ENCODE peak calls at places on chromosomes 2 and 18, in four cellular contexts. H is right lobe of liver; M is tibial nerve; J is CD8-positive, alpha-beta memory T cell. N is an unnamed sample.
A peak's percentile ranks its signal among the peaks of the same experiment; 100 is the strongest.

GRCh38 chr2:65916177-65916576 is 483.8 kb upstream of the SPRED2 start:
- DNase-seq in H (no peak), M (no peak), J (no peak), N (no peak)

GRCh38 chr2:230160112-230160660 is 59.6 kb downstream of the SP110 start:
- DNase-seq in H (peak; percentile 53), M (no peak), J (no peak), N (peak; percentile 77)

GRCh38 chr2:234191819-234192407 is 141.4 kb downstream of the SPP2 start:
- DNase-seq in H (no peak), M (no peak), J (no peak), N (no peak)

GRCh38 chr2:6237261-6237660 is 545.1 kb downstream of the SOX11 start:
- DNase-seq in H (no peak), M (no peak), J (no peak), N (no peak)

GRCh38 chr2:160222546-160223281 is 22.6 kb upstream of the ITGB6 start:
- DNase-seq in H (no peak), M (no peak), J (no peak), N (no peak)

GRCh38 chr2:226282151-226282550 is 517.5 kb downstream of the IRS1 start:
- DNase-seq in H (no peak), M (no peak), J (no peak), N (no peak)

GRCh38 chr2:191352536-191352935 is 107.3 kb downstream of the MYO1B start:
- DNase-seq in H (no peak), M (no peak), J (no peak), N (peak; percentile 56)

GRCh38 chr18:27599202-27599829 is 414.2 kb upstream of the CHST9 start:
- DNase-seq in H (peak; percentile 31), M (no peak), J (no peak), N (no peak)

GRCh38 chr18:57997820-57998219 is 46.2 kb upstream of the NEDD4L start:
- DNase-seq in H (no peak), M (no peak), J (no peak), N (no peak)

GRCh38 chr2:32453242-32454062 is 96.6 kb downstream of the BIRC6 start:
- DNase-seq in H (no peak), M (no peak), J (no peak), N (no peak)

GRCh38 chr18:662197-662596 is 4.7 kb downstream of the TYMS start:
- DNase-seq in H (no peak), M (no peak), J (no peak), N (no peak)

GRCh38 chr2:68391869-68392268 is 26.8 kb downstream of the PLEK start:
- DNase-seq in H (no peak), M (no peak), J (no peak), N (no peak)
- H3K27me3 ChIP-seq in H (no peaks in the 10 kb centered on the region), M (no peaks in the 10 kb centered on the region), J (no peaks in the 10 kb centered on the region), N (peaks cover 3% of the 10 kb centered on the region)

GRCh38 chr2:120227111-120227991 is 4.2 kb upstream of the TMEM185B start:
- DNase-seq in H (no peak), M (no peak), J (peak; percentile 43), N (no peak)

GRCh38 chr2:120225549-120226065 is 2.4 kb upstream of the TMEM185B start:
- DNase-seq in H (no peak), M (no peak), J (peak; percentile 25), N (no peak)

GRCh38 chr2:120224735-120225548 is 1.7 kb upstream of the TMEM185B start:
- DNase-seq in H (no peak), M (no peak), J (peak; percentile 22), N (no peak)

GRCh38 chr2:120224256-120224655 is 1.1 kb upstream of the TMEM185B start:
- DNase-seq in H (no peak), M (no peak), J (no peak), N (no peak)

DNA sequence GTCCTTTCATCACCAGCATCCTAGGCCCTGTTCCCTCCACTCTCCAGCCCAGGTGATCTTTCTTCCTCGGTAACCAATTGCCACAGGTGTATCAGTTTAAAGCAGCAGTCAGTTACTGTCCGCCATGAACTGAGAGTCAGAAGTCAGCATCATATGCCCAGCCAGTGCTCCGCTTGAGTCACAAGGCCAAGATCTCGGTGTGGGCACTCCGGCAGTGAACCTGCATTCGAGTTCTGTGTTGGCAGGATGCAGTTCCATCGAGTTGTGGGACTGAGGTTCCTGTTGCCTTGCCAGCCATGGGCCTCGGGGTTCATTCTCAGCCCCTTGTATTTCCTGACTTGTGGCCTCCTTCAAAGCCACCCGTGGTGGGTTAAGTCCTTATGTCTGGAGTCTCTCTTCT is 3.1 kb upstream of the TMEM185B start:
- DNase-seq in H (no peak), M (no peak), J (peak; percentile 15), N (no peak)
- H3K27me3 ChIP-seq in H (no peaks in the 10 kb centered on the region), M (no peaks in the 10 kb centered on the region), J (no peaks in the 10 kb centered on the region), N (no peaks in the 10 kb centered on the region)

DNA sequence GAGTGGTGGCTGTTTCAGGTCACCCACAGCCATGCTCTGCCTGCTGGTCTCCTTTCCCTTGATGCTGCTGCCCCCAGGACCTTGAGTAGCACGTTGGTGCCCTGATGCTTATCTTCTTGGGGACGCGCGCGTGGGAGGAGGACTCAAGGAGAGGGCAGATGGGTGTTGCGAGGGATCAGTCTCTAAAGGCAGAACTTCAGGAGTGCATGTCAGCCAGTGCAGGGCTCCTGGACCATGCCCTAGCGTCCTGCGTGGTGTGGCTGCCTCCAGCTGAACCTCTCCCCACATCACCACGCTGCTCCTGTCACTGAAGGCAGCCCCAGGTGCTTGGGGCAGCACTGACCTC is 62.5 kb upstream of the GLI2 start:
- DNase-seq in H (no peak), M (no peak), J (no peak), N (no peak)
- H3K27me3 ChIP-seq in H (no peaks in the 10 kb centered on the region), M (peaks cover 25% of the 10 kb centered on the region), J (peaks cover 3% of the 10 kb centered on the region), N (peaks cover 3% of the 10 kb centered on the region)

GRCh38 chr2:205682239-205683021 is at the start of gene NRP2:
- DNase-seq in H (peak; percentile 86), M (peak; percentile 86), J (no peak), N (peak; percentile 80)
- H3K27me3 ChIP-seq in H (no peaks in the 10 kb centered on the region), M (no peaks in the 10 kb centered on the region), J (peaks cover 30% of the 10 kb centered on the region), N (no peaks in the 10 kb centered on the region)

DNA sequence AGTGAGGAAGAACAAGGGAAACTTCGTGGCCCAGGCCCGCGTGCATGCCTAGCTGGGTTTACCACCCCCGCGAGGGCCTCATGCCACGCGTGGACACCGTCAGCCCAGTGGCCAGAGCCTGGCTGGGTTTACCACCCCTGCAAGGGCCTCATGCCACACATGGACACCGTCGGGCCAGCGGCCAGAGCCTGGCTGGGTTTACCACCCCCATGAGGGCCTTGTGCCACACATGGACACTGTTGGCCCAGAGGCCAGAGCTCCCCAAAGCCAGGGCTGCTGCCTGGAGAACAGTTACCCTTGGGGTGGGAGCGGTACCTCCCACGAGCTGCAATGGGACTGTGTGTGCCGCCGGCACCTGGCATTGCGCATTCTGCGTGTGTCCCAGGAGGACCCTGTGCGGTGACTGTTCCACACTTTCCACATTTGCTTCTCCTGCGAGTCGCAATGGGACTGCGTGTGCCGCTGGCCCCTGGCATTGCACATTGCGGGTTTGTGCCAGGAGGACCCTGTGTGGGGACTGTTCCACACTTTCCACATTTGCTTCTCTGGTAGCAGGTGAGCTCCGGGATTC is 105.6 kb upstream of the CTDP1 start:
- DNase-seq in H (peak; percentile 11), M (peak; percentile 5), J (peak; percentile 45), N (no peak)
- H3K27me3 ChIP-seq in H (no peaks in the 10 kb centered on the region), M (no peaks in the 10 kb centered on the region), J (no peaks in the 10 kb centered on the region), N (no peaks in the 10 kb centered on the region)

N was measured in SJSA1.